ENCODE peak calls at places on chromosomes 3 and 15, in seven cellular contexts. One of them, this sample, is unnamed. For H3K4me1, the result is how much of the 10 kb centered on the place peaks cover.

GRCh38 chr3:122691195-122691594 is 10.6 kb downstream of the PARP14 start:
- DNase-seq in adrenal gland: peak
- DNase-seq in HAP-1: no peak
- DNase-seq in psoas muscle: no peak
- DNase-seq in ovary: no peak
- DNase-seq in colonic mucosa: no peak
- DNase-seq in fibroblast of lung: peak
- DNase-seq in this sample: no peak

GRCh38 chr3:175338775-175339535 is 479.8 kb downstream of the NAALADL2 start:
- DNase-seq in adrenal gland: no peak
- DNase-seq in HAP-1: no peak
- DNase-seq in psoas muscle: peak
- DNase-seq in ovary: no peak
- DNase-seq in colonic mucosa: peak
- DNase-seq in fibroblast of lung: peak
- DNase-seq in this sample: no peak

GRCh38 chr3:116000315-116000714 is 377.0 kb downstream of the GAP43 start:
- DNase-seq in adrenal gland: peak
- DNase-seq in HAP-1: no peak
- DNase-seq in psoas muscle: no peak
- DNase-seq in ovary: no peak
- DNase-seq in colonic mucosa: no peak
- DNase-seq in fibroblast of lung: peak
- DNase-seq in this sample: no peak

GRCh38 chr3:95923496-95924210 is 890.7 kb upstream of the EPHA6 start:
- DNase-seq in adrenal gland: no peak
- DNase-seq in HAP-1: no peak
- DNase-seq in psoas muscle: no peak
- DNase-seq in ovary: no peak
- DNase-seq in colonic mucosa: peak
- DNase-seq in fibroblast of lung: peak
- DNase-seq in this sample: no peak

GRCh38 chr15:96428742-96429141 is 98.2 kb downstream of the NR2F2 start:
- DNase-seq in adrenal gland: peak
- DNase-seq in HAP-1: no peak
- DNase-seq in psoas muscle: peak
- DNase-seq in ovary: no peak
- DNase-seq in colonic mucosa: no peak
- DNase-seq in fibroblast of lung: peak
- DNase-seq in this sample: no peak

GRCh38 chr3:156160653-156161052 is 40.3 kb downstream of the KCNAB1 start:
- DNase-seq in adrenal gland: no peak
- DNase-seq in HAP-1: no peak
- DNase-seq in psoas muscle: no peak
- DNase-seq in ovary: no peak
- DNase-seq in colonic mucosa: no peak
- DNase-seq in fibroblast of lung: peak
- DNase-seq in this sample: no peak

GRCh38 chr15:37698679-37699078 is 235.8 kb upstream of the TMCO5A start:
- DNase-seq in adrenal gland: no peak
- DNase-seq in HAP-1: no peak
- DNase-seq in psoas muscle: no peak
- DNase-seq in ovary: no peak
- DNase-seq in colonic mucosa: no peak
- DNase-seq in fibroblast of lung: peak
- DNase-seq in this sample: no peak

GRCh38 chr3:59103552-59103951 is 53.7 kb upstream of the CFAP20DC start:
- DNase-seq in adrenal gland: no peak
- DNase-seq in HAP-1: no peak
- DNase-seq in psoas muscle: no peak
- DNase-seq in ovary: no peak
- DNase-seq in colonic mucosa: no peak
- DNase-seq in fibroblast of lung: no peak
- DNase-seq in this sample: no peak

GRCh38 chr15:92829875-92830274 is 70.2 kb upstream of the CHD2 start:
- DNase-seq in adrenal gland: no peak
- DNase-seq in HAP-1: no peak
- DNase-seq in psoas muscle: no peak
- DNase-seq in ovary: no peak
- DNase-seq in colonic mucosa: no peak
- DNase-seq in fibroblast of lung: no peak
- DNase-seq in this sample: no peak

GRCh38 chr3:132456141-132456540 is 38.8 kb downstream of the DNAJC13 start:
- DNase-seq in adrenal gland: no peak
- DNase-seq in HAP-1: no peak
- DNase-seq in psoas muscle: no peak
- DNase-seq in ovary: no peak
- DNase-seq in colonic mucosa: no peak
- DNase-seq in fibroblast of lung: no peak
- DNase-seq in this sample: no peak
- H3K4me1 ChIP-seq in adrenal gland: under half
- H3K4me1 ChIP-seq in HAP-1: under half
- H3K4me1 ChIP-seq in psoas muscle: under half
- H3K4me1 ChIP-seq in ovary: under half
- H3K4me1 ChIP-seq in colonic mucosa: under half
- H3K4me1 ChIP-seq in fibroblast of lung: under half
- H3K4me1 ChIP-seq in this sample: under half

DNA sequence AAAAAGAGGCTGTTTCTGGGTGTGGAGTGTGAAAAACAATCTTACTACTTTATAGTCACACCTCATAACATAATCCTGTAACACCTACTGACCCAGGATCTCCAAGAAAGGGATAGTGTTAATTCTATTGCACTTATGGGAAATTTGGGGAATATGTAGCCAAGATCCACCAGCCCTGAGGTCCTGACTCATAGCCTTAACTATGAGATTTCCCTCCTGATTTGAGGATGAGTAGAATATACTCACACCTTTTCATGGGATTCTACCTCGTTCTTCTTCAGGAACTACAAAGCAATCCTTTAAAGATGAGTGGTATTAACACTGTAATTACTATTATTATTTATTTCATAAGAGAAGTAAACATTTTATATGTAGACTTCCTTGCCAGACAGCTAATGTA is 315.2 kb downstream of the MECOM start:
- DNase-seq in adrenal gland: no peak
- DNase-seq in HAP-1: no peak
- DNase-seq in psoas muscle: no peak
- DNase-seq in ovary: no peak
- DNase-seq in colonic mucosa: no peak
- DNase-seq in fibroblast of lung: no peak
- DNase-seq in this sample: no peak
- H3K4me1 ChIP-seq in adrenal gland: under half
- H3K4me1 ChIP-seq in HAP-1: under half
- H3K4me1 ChIP-seq in psoas muscle: under half
- H3K4me1 ChIP-seq in ovary: under half
- H3K4me1 ChIP-seq in colonic mucosa: under half
- H3K4me1 ChIP-seq in fibroblast of lung: under half
- H3K4me1 ChIP-seq in this sample: under half

GRCh38 chr15:75176404-75176761 is 25.3 kb upstream of the C15orf39 start:
- DNase-seq in adrenal gland: no peak
- DNase-seq in HAP-1: no peak
- DNase-seq in psoas muscle: no peak
- DNase-seq in ovary: no peak
- DNase-seq in colonic mucosa: no peak
- DNase-seq in fibroblast of lung: no peak
- DNase-seq in this sample: no peak
- H3K4me1 ChIP-seq in adrenal gland: under half
- H3K4me1 ChIP-seq in HAP-1: under half
- H3K4me1 ChIP-seq in psoas muscle: under half
- H3K4me1 ChIP-seq in ovary: under half
- H3K4me1 ChIP-seq in colonic mucosa: under half
- H3K4me1 ChIP-seq in fibroblast of lung: under half
- H3K4me1 ChIP-seq in this sample: under half

DNA sequence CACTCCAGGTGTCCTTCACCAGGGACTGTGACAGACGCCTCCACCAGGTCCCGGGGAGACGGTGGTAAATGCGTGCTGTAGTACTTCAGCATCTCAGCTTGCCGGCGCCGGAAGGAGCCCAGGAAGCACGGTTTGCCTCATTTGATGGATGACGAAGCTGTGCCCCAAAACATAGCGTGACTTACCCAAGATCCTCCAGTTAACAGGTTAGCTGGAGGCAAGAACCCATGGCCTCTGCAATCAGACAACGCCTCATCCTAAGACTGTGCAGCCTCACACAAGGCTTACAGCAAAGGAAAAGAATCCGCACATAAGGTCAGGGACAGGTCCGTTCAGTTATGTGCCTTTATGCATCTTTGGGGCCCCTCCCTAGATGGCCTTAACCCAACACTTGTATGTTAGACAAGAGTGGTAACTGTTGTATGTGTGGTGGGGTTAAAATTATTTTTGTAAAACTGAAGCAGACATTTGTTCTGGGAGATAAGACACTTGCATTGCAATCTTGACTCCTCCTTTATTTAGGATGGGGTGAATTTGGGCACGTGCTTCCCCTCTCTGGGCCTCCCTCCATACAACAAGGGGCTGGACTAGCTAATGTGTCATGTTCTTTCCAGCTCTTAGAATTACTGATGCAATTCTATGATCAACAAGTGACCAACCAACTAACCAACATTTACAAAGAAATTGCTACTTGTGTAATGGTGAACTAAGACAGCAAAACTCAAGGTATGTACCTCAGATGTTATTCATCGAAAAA is 39.4 kb downstream of the VGLL4 start:
- DNase-seq in adrenal gland: no peak
- DNase-seq in HAP-1: no peak
- DNase-seq in psoas muscle: no peak
- DNase-seq in ovary: peak
- DNase-seq in colonic mucosa: no peak
- DNase-seq in fibroblast of lung: peak
- DNase-seq in this sample: no peak
- H3K4me1 ChIP-seq in adrenal gland: half or more
- H3K4me1 ChIP-seq in HAP-1: under half
- H3K4me1 ChIP-seq in psoas muscle: half or more
- H3K4me1 ChIP-seq in ovary: under half
- H3K4me1 ChIP-seq in colonic mucosa: under half
- H3K4me1 ChIP-seq in fibroblast of lung: under half
- H3K4me1 ChIP-seq in this sample: under half

GRCh38 chr15:44298878-44299277 is 10.4 kb downstream of the GOLM2 start:
- DNase-seq in adrenal gland: no peak
- DNase-seq in HAP-1: no peak
- DNase-seq in psoas muscle: no peak
- DNase-seq in ovary: no peak
- DNase-seq in colonic mucosa: no peak
- DNase-seq in fibroblast of lung: no peak
- DNase-seq in this sample: no peak
- H3K4me1 ChIP-seq in adrenal gland: under half
- H3K4me1 ChIP-seq in HAP-1: under half
- H3K4me1 ChIP-seq in psoas muscle: under half
- H3K4me1 ChIP-seq in ovary: under half
- H3K4me1 ChIP-seq in colonic mucosa: under half
- H3K4me1 ChIP-seq in fibroblast of lung: under half
- H3K4me1 ChIP-seq in this sample: under half

DNA sequence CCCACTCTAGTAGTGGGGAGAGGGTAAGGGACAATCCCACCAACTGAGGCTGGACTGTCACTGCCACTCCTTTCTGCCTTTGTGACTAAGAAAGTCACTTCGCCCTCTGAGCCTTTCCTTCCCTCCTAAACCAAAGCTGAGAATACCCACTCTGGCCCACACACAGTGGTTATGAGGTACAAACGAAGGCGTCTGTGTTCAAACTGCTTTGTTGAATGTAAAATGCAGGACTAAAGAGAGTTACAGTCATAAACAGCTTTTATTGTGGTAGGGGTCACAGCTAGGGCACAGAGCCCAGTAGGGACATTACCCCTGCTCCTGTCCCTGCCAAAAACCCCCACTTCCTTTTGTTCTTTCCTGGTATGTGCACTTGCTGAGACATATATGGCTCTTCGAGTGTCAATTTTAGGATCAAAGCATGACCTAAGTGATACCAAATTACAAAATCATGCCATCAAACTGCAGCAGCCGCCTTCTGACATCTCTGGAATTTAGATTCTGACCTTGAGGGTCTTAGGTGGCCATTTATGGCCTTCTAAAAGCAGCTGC is 45.1 kb downstream of the CTDSPL start:
- DNase-seq in adrenal gland: no peak
- DNase-seq in HAP-1: no peak
- DNase-seq in psoas muscle: no peak
- DNase-seq in ovary: no peak
- DNase-seq in colonic mucosa: no peak
- DNase-seq in fibroblast of lung: no peak
- DNase-seq in this sample: no peak
- H3K4me1 ChIP-seq in adrenal gland: under half
- H3K4me1 ChIP-seq in HAP-1: under half
- H3K4me1 ChIP-seq in psoas muscle: under half
- H3K4me1 ChIP-seq in ovary: under half
- H3K4me1 ChIP-seq in colonic mucosa: under half
- H3K4me1 ChIP-seq in fibroblast of lung: under half
- H3K4me1 ChIP-seq in this sample: under half

DNA sequence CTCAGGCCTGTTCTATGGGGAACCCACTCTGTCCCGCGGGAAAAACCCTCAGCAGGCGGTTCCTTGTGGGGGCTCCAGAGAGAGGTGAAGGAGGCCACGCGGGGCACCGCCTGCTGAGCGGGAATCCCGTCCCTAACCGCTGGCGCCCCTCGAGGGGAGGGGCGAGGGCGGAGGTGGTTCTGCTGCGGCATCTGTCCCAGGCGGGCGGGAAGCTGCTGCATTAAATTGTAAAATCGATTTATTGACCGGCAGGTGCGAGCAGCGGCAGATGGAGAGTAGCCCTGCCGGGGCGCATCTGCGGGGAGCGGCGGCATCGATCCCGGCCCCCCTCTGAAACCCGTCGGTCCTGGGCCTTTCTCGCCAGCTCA is 3.7 kb upstream of the DLL4 start:
- DNase-seq in adrenal gland: no peak
- DNase-seq in HAP-1: no peak
- DNase-seq in psoas muscle: no peak
- DNase-seq in ovary: no peak
- DNase-seq in colonic mucosa: peak
- DNase-seq in fibroblast of lung: no peak
- DNase-seq in this sample: no peak
- H3K4me1 ChIP-seq in adrenal gland: under half
- H3K4me1 ChIP-seq in HAP-1: under half
- H3K4me1 ChIP-seq in psoas muscle: under half
- H3K4me1 ChIP-seq in ovary: under half
- H3K4me1 ChIP-seq in colonic mucosa: under half
- H3K4me1 ChIP-seq in fibroblast of lung: under half
- H3K4me1 ChIP-seq in this sample: under half

This sample was measured in right lobe of liver.